ENCODE peak calls at places on chromosomes 11 and 22, in eight cellular contexts. S, V, X, W, P, M, R and B are unnamed samples. For H3K4me1, the result is how much of the 10 kb centered on the place peaks cover.

GRCh38 chr11:44404323-44404705 is 94.4 kb upstream of the ALX4 start:
- DNase-seq in S (no peak), V (no peak), X (no peak), W (no peak), P (no peak), M (no peak), R (no peak), B (no peak)

GRCh38 chr11:11558826-11559225 is 63.0 kb downstream of the GALNT18 start:
- DNase-seq in S (no peak), V (no peak), X (no peak), W (no peak), P (no peak), M (no peak), R (no peak), B (no peak)

GRCh38 chr11:128400382-128401203 is 186.8 kb downstream of the ETS1 start:
- DNase-seq in S (no peak), V (no peak), X (no peak), W (no peak), P (no peak), M (no peak), R (no peak), B (no peak)

GRCh38 chr11:96214745-96215093 is 128.3 kb downstream of the MAML2 start:
- DNase-seq in S (no peak), V (no peak), X (no peak), W (no peak), P (no peak), M (no peak), R (no peak), B (no peak)

GRCh38 chr11:72411623-72412532 is 22.5 kb downstream of the CLPB start:
- DNase-seq in S (peak), V (peak), X (no peak), W (no peak), P (peak), M (no peak), R (peak), B (no peak)

GRCh38 chr11:132430352-132431091 is 1060.1 kb downstream of the NTM start:
- DNase-seq in S (no peak), V (no peak), X (no peak), W (no peak), P (no peak), M (no peak), R (no peak), B (peak)

GRCh38 chr11:20775331-20775730 is 105.9 kb downstream of the NELL1 start:
- DNase-seq in S (no peak), V (no peak), X (no peak), W (no peak), P (no peak), M (no peak), R (no peak), B (no peak)

GRCh38 chr22:40534379-40535188 is 101.9 kb downstream of the MRTFA start:
- DNase-seq in S (no peak), V (peak), X (no peak), W (no peak), P (no peak), M (no peak), R (no peak), B (no peak)

GRCh38 chr22:26860233-26860765 is 202.9 kb downstream of the MIAT start:
- DNase-seq in S (no peak), V (no peak), X (no peak), W (no peak), P (no peak), M (no peak), R (no peak), B (no peak)

GRCh38 chr22:25838960-25839741 is 97.2 kb downstream of the MYO18B start:
- DNase-seq in S (peak), V (no peak), X (no peak), W (no peak), P (no peak), M (no peak), R (no peak), B (no peak)

GRCh38 chr11:75406338-75406777 is 7.0 kb downstream of the RPS3 start:
- DNase-seq in S (peak), V (no peak), X (no peak), W (no peak), P (no peak), M (no peak), R (peak), B (no peak)

GRCh38 chr11:125944350-125945010 is 1.4 kb upstream of the VSIG10L2 start:
- DNase-seq in S (peak), V (no peak), X (no peak), W (no peak), P (peak), M (no peak), R (no peak), B (peak)

GRCh38 chr11:125947419-125948277 is 1.8 kb downstream of the VSIG10L2 start:
- DNase-seq in S (peak), V (no peak), X (no peak), W (no peak), P (peak), M (no peak), R (no peak), B (no peak)

GRCh38 chr11:125945011-125945796 is 640 bp upstream of the VSIG10L2 start:
- DNase-seq in S (peak), V (no peak), X (no peak), W (no peak), P (no peak), M (no peak), R (no peak), B (no peak)

GRCh38 chr11:125946712-125947418 is 1.0 kb downstream of the VSIG10L2 start:
- DNase-seq in S (peak), V (no peak), X (no peak), W (no peak), P (peak), M (no peak), R (no peak), B (no peak)

GRCh38 chr11:125945797-125946520 is at the start of gene VSIG10L2:
- DNase-seq in S (peak), V (no peak), X (no peak), W (no peak), P (no peak), M (no peak), R (no peak), B (no peak)
- TF ChIP-seq POLR2A in S (no peak), V (no peak), X (no peak), W (no peak), P (no peak), M (no peak), R (no peak), B (no peak)

GRCh38 chr11:15665368-15665871 is 550.7 kb downstream of the INSC start:
- DNase-seq in S (no peak), V (no peak), X (no peak), W (no peak), P (no peak), M (no peak), R (no peak), B (no peak)
- H3K4me1 ChIP-seq in S (under half), V (under half), X (under half), W (under half), P (under half), M (under half), R (under half), B (under half)

DNA sequence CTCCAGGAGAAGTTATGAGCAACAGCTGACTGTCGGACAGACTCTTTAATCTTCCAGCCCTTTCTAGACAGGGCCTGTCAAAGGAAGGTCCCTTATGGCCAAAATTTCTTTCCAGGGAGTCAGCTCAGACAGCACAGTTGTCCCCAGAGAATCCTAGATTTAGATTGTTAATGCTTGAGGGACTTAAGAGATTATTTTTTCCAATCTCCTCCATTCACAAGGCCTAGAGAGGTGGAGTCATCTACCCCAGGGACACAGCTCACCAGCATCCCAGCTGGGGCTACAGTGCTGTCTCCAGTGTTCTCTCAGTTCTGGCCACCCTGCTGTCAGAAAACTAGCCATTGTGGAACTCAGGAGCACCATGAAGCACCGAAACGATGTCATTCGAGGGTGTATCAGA is 7.8 kb downstream of the DSCAML1 start:
- DNase-seq in S (no peak), V (no peak), X (no peak), W (no peak), P (no peak), M (no peak), R (no peak), B (no peak)
- TF ChIP-seq POLR2A in S (no peak), V (no peak), X (no peak), W (no peak), P (no peak), M (no peak), R (no peak), B (no peak)

GRCh38 chr11:85721191-85721590 is 35.2 kb upstream of the CCDC89 start:
- DNase-seq in S (no peak), V (no peak), X (no peak), W (no peak), P (no peak), M (no peak), R (no peak), B (no peak)

GRCh38 chr11:85718126-85718943 is 32.3 kb upstream of the CCDC89 start:
- DNase-seq in S (no peak), V (no peak), X (no peak), W (no peak), P (no peak), M (no peak), R (no peak), B (no peak)

GRCh38 chr11:85718991-85719807 is 33.2 kb upstream of the CCDC89 start:
- DNase-seq in S (no peak), V (peak), X (no peak), W (peak), P (peak), M (peak), R (no peak), B (no peak)

GRCh38 chr11:85712953-85713352 is 27.0 kb upstream of the CCDC89 start:
- DNase-seq in S (no peak), V (no peak), X (no peak), W (no peak), P (no peak), M (no peak), R (no peak), B (no peak)

GRCh38 chr11:85717360-85717927 is 31.4 kb upstream of the CCDC89 start:
- DNase-seq in S (no peak), V (no peak), X (no peak), W (no peak), P (no peak), M (no peak), R (no peak), B (no peak)
- H3K4me1 ChIP-seq in S (under half), V (under half), X (under half), W (under half), P (under half), M (half or more), R (under half), B (under half)